ENCODE peak calls at places on chromosomes 11 and 22, in four cellular contexts. G, M, X and U are unnamed samples. For H3K27me3 and H3K4me1, the result is how much of the 10 kb centered on the place peaks cover.

GRCh38 chr22:29716814-29717213 is 3.0 kb upstream of the CABP7 start:
- DNase-seq in G (no peak), M (peak), X (peak), U (peak)

GRCh38 chr11:30100514-30100913 is 83.7 kb upstream of the KCNA4 start:
- DNase-seq in G (no peak), M (no peak), X (no peak), U (no peak)

GRCh38 chr11:95363710-95364109 is 132.7 kb upstream of the SESN3 start:
- DNase-seq in G (no peak), M (no peak), X (no peak), U (no peak)

GRCh38 chr11:48107188-48107704 is 109.4 kb upstream of the OR4B1 start:
- DNase-seq in G (no peak), M (peak), X (no peak), U (no peak)

GRCh38 chr22:44442186-44442465 is 55.9 kb downstream of the RTL6 start:
- DNase-seq in G (no peak), M (no peak), X (no peak), U (no peak)

GRCh38 chr22:35437038-35437437 is 37.1 kb downstream of the MCM5 start:
- DNase-seq in G (peak), M (peak), X (no peak), U (peak)

GRCh38 chr11:33892906-33893594 is 1.2 kb upstream of the LMO2 start:
- DNase-seq in G (no peak), M (peak), X (no peak), U (no peak)

GRCh38 chr11:116112031-116112935 is 608.1 kb upstream of the CADM1 start:
- DNase-seq in G (no peak), M (no peak), X (no peak), U (no peak)

GRCh38 chr11:38839076-38839475 is 2241.0 kb upstream of the RAG2 start:
- DNase-seq in G (no peak), M (no peak), X (no peak), U (no peak)

GRCh38 chr11:70816156-70816678 is 417.9 kb downstream of the CTTN start:
- DNase-seq in G (no peak), M (no peak), X (no peak), U (no peak)

GRCh38 chr11:75593337-75593915 is 31.4 kb downstream of the SERPINH1 start:
- DNase-seq in G (no peak), M (peak), X (peak), U (no peak)

GRCh38 chr11:6594142-6594768 is 9.2 kb downstream of the RRP8 start:
- DNase-seq in G (no peak), M (no peak), X (no peak), U (no peak)

GRCh38 chr11:762421-763072 is 14.7 kb downstream of the GATD1 start:
- DNase-seq in G (no peak), M (peak), X (no peak), U (peak)

GRCh38 chr11:14275081-14275480 is 83.9 kb downstream of the RRAS2 start:
- DNase-seq in G (no peak), M (no peak), X (no peak), U (no peak)

GRCh38 chr22:30643055-30643875 is 7.7 kb downstream of the SLC35E4 start:
- DNase-seq in G (no peak), M (no peak), X (no peak), U (no peak)

GRCh38 chr11:1226981-1227550 is 4.2 kb downstream of the MUC5B start:
- DNase-seq in G (no peak), M (peak), X (no peak), U (no peak)

GRCh38 chr11:12675951-12676711 is 1.9 kb downstream of the TEAD1 start:
- DNase-seq in G (no peak), M (peak), X (peak), U (peak)

GRCh38 chr22:31296258-31296657 is 4.0 kb upstream of the PIK3IP1 start:
- DNase-seq in G (no peak), M (peak), X (no peak), U (no peak)

GRCh38 chr22:27654536-27655445 is 146.8 kb downstream of the MN1 start:
- DNase-seq in G (no peak), M (no peak), X (peak), U (no peak)

GRCh38 chr11:117999354-117999993 is 13.3 kb downstream of the IL10RA start:
- DNase-seq in G (no peak), M (no peak), X (no peak), U (no peak)

GRCh38 chr11:41382927-41383326 is 76.5 kb downstream of the LRRC4C start:
- DNase-seq in G (no peak), M (no peak), X (peak), U (no peak)

GRCh38 chr22:19747574-19747973 is 13.0 kb upstream of the TBX1 start:
- DNase-seq in G (no peak), M (no peak), X (no peak), U (no peak)

GRCh38 chr11:67389477-67389876 is 2.3 kb upstream of the RAD9A start:
- DNase-seq in G (no peak), M (peak), X (peak), U (no peak)

GRCh38 chr11:59197990-59198389 is 14.7 kb downstream of the MPEG1 start:
- DNase-seq in G (no peak), M (peak), X (peak), U (peak)

GRCh38 chr11:65430406-65431217 is 8.0 kb downstream of the NEAT1 start:
- DNase-seq in G (no peak), M (peak), X (peak), U (no peak)

GRCh38 chr11:31872074-31872440 is 60.9 kb upstream of the PAX6 start:
- DNase-seq in G (no peak), M (no peak), X (no peak), U (no peak)

GRCh38 chr11:74366576-74366975 is 31.7 kb downstream of the PGM2L1 start:
- DNase-seq in G (no peak), M (peak), X (no peak), U (peak)

GRCh38 chr11:122069946-122070345 is 46.1 kb downstream of the BLID start:
- DNase-seq in G (no peak), M (peak), X (peak), U (peak)

GRCh38 chr11:75195164-75195962 is 44.5 kb downstream of the SLCO2B1 start:
- DNase-seq in G (no peak), M (no peak), X (no peak), U (no peak)

GRCh38 chr11:65288706-65289536 is 25.7 kb upstream of the CDC42EP2 start:
- DNase-seq in G (no peak), M (no peak), X (no peak), U (peak)

GRCh38 chr11:123671534-123671933 is 17.1 kb upstream of the SCN3B start:
- DNase-seq in G (no peak), M (no peak), X (no peak), U (no peak)

GRCh38 chr22:31639640-31640039 is 22.4 kb downstream of the PISD start:
- DNase-seq in G (no peak), M (no peak), X (no peak), U (no peak)

GRCh38 chr22:47047321-47048122 is 285.1 kb downstream of the TBC1D22A start:
- DNase-seq in G (no peak), M (no peak), X (no peak), U (no peak)

GRCh38 chr11:102599642-102600261 is 25.4 kb downstream of the MMP20 start:
- DNase-seq in G (no peak), M (peak), X (peak), U (peak)

GRCh38 chr22:22168190-22168940 is 76.2 kb upstream of the VPREB1 start:
- DNase-seq in G (no peak), M (peak), X (peak), U (peak)

GRCh38 chr22:22169923-22170322 is 74.7 kb upstream of the VPREB1 start:
- DNase-seq in G (no peak), M (no peak), X (no peak), U (no peak)

GRCh38 chr22:22167791-22168189 is 76.8 kb upstream of the VPREB1 start:
- DNase-seq in G (no peak), M (no peak), X (no peak), U (no peak)

GRCh38 chr22:22168941-22169867 is 75.4 kb upstream of the VPREB1 start:
- DNase-seq in G (no peak), M (no peak), X (no peak), U (no peak)

DNA sequence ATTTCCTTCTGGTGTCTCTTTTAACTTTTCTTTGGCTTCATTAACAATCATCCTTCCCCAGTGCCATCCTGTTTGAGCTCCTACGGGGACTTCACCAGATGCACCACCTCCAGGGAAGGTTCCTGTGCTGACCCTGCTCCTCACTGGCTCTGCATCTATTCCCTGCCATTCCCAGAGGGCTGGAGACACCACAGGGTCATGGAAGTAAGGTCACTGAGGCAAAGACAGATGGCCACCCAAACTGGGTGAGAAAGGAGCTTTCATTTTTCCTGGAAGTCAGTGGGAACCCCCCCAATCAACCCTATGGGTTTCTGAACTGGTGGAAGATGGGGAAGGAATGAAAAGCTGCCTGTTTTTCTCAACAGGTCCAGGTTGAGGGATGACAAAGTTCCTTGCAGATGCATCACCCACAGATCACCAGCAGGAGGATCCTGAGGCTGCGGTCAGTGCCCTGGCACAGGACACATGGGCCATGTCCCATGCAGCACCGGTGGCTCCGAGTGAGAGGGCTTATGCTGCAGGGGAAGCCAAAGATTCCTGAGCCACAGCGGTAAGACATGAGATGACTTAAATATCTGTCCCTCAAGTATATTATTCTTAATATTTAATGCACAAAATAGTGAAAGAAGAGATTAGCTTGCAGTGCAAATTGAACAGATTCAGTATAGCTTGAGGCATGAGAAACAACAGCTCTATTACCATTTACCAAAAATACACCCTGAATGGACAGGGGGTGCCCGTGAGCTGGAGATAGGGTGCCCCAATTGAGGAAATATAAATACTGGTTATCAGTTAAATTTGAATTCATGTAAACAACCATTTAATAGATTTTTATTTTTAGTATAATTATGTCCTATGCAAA is 73.0 kb upstream of the VPREB1 start:
- DNase-seq in G (no peak), M (peak), X (peak), U (no peak)
- TF ChIP-seq EZH2 in G (no peak), M (no peak), X (no peak), U (no peak)

GRCh38 chr22:38221407-38221806 is 19.6 kb downstream of the MAFF start:
- DNase-seq in G (no peak), M (no peak), X (no peak), U (no peak)
- H3K27me3 ChIP-seq in G (under half), M (under half), X (under half), U (under half)

GRCh38 chr11:35142481-35143207 is 3.7 kb downstream of the CD44 start:
- DNase-seq in G (no peak), M (peak), X (peak), U (no peak)

GRCh38 chr11:35144103-35144741 is 5.3 kb downstream of the CD44 start:
- DNase-seq in G (no peak), M (peak), X (no peak), U (peak)

GRCh38 chr11:35145249-35145648 is 6.3 kb downstream of the CD44 start:
- DNase-seq in G (no peak), M (peak), X (no peak), U (no peak)

GRCh38 chr11:35144811-35145210 is 5.8 kb downstream of the CD44 start:
- DNase-seq in G (no peak), M (peak), X (no peak), U (no peak)

DNA sequence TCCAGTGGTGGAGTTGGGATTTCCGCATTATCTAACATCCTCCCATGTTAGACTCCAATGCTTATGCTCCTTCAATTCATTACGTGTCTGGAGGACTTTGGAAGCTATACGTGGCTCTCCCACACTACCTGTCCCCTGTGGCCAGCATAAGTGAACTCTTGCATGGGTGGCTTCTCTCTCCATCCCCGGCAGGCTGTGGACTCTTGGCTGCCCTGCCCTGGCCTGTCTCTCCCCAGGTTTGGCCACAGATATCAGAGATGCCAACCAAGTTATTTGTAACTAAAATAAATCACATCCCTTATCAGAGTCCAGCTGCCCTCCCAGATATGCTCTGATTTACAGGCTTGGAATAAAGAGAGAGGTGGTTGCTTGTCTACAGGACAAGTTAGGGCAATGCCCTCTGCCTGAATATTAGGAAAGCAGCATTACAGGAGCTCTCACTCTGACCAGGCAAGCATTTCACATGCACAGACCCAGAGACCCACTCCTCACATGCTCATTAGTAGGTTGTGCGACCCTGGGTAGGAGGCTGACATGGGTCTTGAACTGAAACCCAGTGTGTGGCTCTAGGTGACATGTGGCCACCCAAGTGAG is 4.6 kb downstream of the CD44 start:
- DNase-seq in G (no peak), M (peak), X (no peak), U (no peak)
- H3K4me1 ChIP-seq in G (under half), M (half or more), X (under half), U (under half)

GRCh38 chr22:40346178-40347064 is at the start of gene ADSL:
- DNase-seq in G (peak), M (peak), X (peak), U (peak)
- TF ChIP-seq EZH2 in G (no peak), M (no peak), X (no peak), U (no peak)

DNA sequence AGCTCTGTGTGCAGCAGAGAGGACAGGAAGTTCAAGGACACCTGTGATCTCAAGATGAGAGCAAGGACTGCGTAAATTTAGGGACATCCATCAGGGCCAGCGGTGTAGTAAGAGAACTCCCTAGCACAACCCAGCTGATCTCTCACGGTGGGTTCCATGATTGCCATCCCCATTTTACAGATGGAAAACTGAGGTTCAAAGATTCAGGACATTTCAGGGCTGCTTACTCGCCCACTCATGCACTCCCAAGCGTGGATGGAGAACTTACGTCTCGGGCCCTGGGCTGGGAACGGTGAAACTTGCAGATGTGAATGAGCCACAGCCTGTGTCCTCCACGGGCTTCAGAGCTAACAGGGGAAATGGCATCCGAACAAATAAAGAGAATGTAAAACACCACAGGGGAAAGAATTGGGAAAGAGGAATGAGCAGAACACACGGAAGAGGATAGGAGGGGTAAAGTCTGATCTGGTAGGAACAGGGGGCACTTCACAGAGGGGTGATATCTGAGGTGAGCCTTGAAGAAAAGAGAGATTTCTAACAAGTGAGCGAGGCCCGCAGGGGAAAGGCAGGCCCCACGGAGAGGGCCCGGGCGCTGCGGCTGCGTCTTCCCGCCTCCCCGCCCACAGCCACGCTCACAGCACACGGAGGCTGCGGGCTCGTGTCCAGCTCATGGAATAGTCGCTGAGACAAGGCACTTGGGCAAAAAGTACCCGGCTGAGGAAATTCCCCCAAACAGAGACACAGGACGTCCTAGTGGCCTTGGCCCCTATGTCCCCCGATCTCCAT is 55.9 kb downstream of the RPUSD4 start:
- DNase-seq in G (no peak), M (no peak), X (no peak), U (no peak)
- H3K27me3 ChIP-seq in G (under half), M (under half), X (under half), U (under half)

DNA sequence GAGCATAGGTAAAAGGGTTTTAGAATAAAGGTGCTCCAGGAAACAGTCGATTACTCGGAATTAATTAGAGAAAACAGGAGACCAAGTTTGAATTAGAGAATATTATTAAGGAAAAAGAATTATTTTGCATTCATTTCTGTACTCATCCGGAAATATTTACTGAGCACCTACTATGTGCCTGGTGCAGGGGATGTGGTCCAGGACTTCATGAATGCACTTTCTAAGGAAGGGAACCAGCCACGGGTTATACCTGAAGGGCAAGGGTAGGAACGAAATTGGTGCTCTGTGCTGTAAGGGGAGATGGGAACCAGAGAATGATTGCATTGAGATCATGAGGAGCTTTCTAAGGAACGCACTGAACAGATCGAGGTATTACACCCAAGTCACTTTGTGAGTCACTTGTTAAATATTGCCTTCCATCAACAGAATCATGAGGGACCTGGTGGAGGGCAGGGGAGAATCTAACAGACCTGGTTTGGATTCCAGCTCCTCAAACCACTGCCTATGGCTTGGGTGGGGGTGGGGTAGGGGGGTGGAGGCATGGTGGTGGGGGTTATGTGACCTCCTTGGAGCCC is 40.9 kb downstream of the C11orf96 start:
- DNase-seq in G (no peak), M (peak), X (no peak), U (no peak)
- H3K4me1 ChIP-seq in G (under half), M (under half), X (under half), U (under half)

GRCh38 chr22:18024276-18024939 is at the start of gene MICAL3:
- DNase-seq in G (no peak), M (peak), X (peak), U (peak)
- TF ChIP-seq EZH2 in G (peak), M (no peak), X (no peak), U (no peak)

DNA sequence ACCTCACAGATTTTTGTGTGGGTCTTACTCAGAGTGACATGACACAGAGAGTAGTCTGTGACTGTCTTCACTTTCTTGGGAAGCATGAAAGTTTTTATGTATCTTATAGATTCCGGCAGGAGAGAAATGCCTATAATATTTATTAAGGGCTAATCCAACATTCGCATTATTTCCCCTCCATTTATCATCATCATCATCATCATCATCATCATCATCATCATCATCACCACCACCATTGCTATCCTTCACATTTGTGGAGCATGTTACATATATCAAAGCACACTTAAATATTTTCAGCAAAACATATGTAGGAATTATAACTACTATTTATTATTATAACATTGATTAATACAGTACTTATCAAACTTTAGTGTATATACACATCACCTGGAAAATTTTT is 66.2 kb downstream of the GAS2 start:
- DNase-seq in G (no peak), M (no peak), X (no peak), U (no peak)
- H3K27me3 ChIP-seq in G (under half), M (under half), X (under half), U (under half)